ENCODE peak calls at places on chromosomes 16 and 17, in nine cellular contexts. N is upper lobe of left lung, F is PC-3, I is AG04449, T is DND-41, W is ascending aorta, E is GM06990, X is cardiac fibroblast, K is neural progenitor cell. Q is an unnamed sample.

GRCh38 chr17:69412336-69412735 is 2.2 kb upstream of the MAP2K6 start:
- DNase-seq in N (no peak), F (no peak), I (no peak), T (no peak), W (no peak), E (no peak), X (no peak), K (peak; percentile 80), Q (no peak)

GRCh38 chr16:67244387-67245188 is 2.7 kb downstream of the FHOD1 start:
- DNase-seq in N (no peak), F (peak; percentile 91), I (peak; percentile 58), T (peak; percentile 83), W (peak; percentile 66), E (peak; percentile 79), X (peak; percentile 98), K (no peak), Q (peak; percentile 93)

GRCh38 chr17:48307814-48308411 is 122.1 kb downstream of the SKAP1 start:
- DNase-seq in N (no peak), F (peak; percentile 84), I (peak; percentile 17), T (peak; percentile 54), W (no peak), E (no peak), X (peak; percentile 75), K (peak; percentile 74), Q (peak; percentile 84)

GRCh38 chr17:4998666-4999428 is 1.1 kb downstream of the KIF1C start:
- DNase-seq in N (peak; percentile 42), F (peak; percentile 2), I (no peak), T (no peak), W (no peak), E (no peak), X (no peak), K (peak; percentile 43), Q (peak; percentile 56)

GRCh38 chr17:64707077-64707591 is 45.0 kb upstream of the SMURF2 start:
- DNase-seq in N (no peak), F (peak; percentile 100), I (peak; percentile 96), T (no peak), W (peak; percentile 76), E (no peak), X (peak; percentile 100), K (no peak), Q (no peak)

GRCh38 chr17:75776399-75777242 is 8.0 kb upstream of the UNK start:
- DNase-seq in N (no peak), F (no peak), I (no peak), T (no peak), W (no peak), E (no peak), X (peak; percentile 42), K (no peak), Q (no peak)

GRCh38 chr17:64058547-64059115 is 38.2 kb upstream of the ICAM2 start:
- DNase-seq in N (no peak), F (peak; percentile 22), I (no peak), T (peak; percentile 10), W (no peak), E (no peak), X (no peak), K (no peak), Q (no peak)

GRCh38 chr17:10126554-10127493 is 71.6 kb downstream of the GAS7 start:
- DNase-seq in N (no peak), F (no peak), I (no peak), T (peak; percentile 62), W (no peak), E (no peak), X (peak; percentile 42), K (peak; percentile 19), Q (no peak)

GRCh38 chr16:80299416-80299815 is 241.4 kb upstream of the DYNLRB2 start:
- DNase-seq in N (no peak), F (no peak), I (no peak), T (no peak), W (no peak), E (no peak), X (no peak), K (no peak), Q (no peak)

GRCh38 chr17:83058478-83059167 is 20.8 kb upstream of the METRNL start:
- DNase-seq in N (peak; percentile 69), F (no peak), I (no peak), T (no peak), W (no peak), E (no peak), X (no peak), K (peak; percentile 1), Q (no peak)

GRCh38 chr16:82630688-82631087 is 3.9 kb downstream of the CDH13 start:
- DNase-seq in N (no peak), F (peak; percentile 35), I (no peak), T (no peak), W (no peak), E (no peak), X (peak; percentile 57), K (no peak), Q (no peak)

GRCh38 chr17:70072900-70073299 is 2.1 kb upstream of the KCNJ16 start:
- DNase-seq in N (no peak), F (no peak), I (no peak), T (no peak), W (no peak), E (no peak), X (no peak), K (no peak), Q (no peak)

GRCh38 chr16:85673529-85674417 is 15.0 kb downstream of the GINS2 start:
- DNase-seq in N (peak; percentile 75), F (no peak), I (no peak), T (no peak), W (no peak), E (no peak), X (peak; percentile 64), K (no peak), Q (no peak)

GRCh38 chr16:79037429-79038373 is 562.8 kb downstream of the MAF start:
- DNase-seq in N (no peak), F (no peak), I (no peak), T (no peak), W (no peak), E (no peak), X (no peak), K (no peak), Q (no peak)

GRCh38 chr17:2693561-2694380 is 17.8 kb downstream of the CLUH start:
- DNase-seq in N (peak; percentile 75), F (no peak), I (no peak), T (no peak), W (no peak), E (no peak), X (no peak), K (no peak), Q (no peak)

GRCh38 chr17:32513579-32513978 is 26.8 kb downstream of the CDK5R1 start:
- DNase-seq in N (no peak), F (no peak), I (no peak), T (no peak), W (no peak), E (no peak), X (no peak), K (no peak), Q (no peak)

GRCh38 chr17:29196784-29197515 is 16.8 kb upstream of the MYO18A start:
- DNase-seq in N (peak; percentile 57), F (no peak), I (no peak), T (no peak), W (no peak), E (no peak), X (no peak), K (no peak), Q (no peak)

GRCh38 chr17:29194669-29195068 is 14.5 kb upstream of the MYO18A start:
- DNase-seq in N (no peak), F (no peak), I (no peak), T (no peak), W (no peak), E (no peak), X (no peak), K (no peak), Q (no peak)

GRCh38 chr17:29193146-29193545 is 12.9 kb upstream of the MYO18A start:
- DNase-seq in N (no peak), F (no peak), I (no peak), T (no peak), W (no peak), E (no peak), X (no peak), K (no peak), Q (no peak)

GRCh38 chr17:29197516-29198272 is 17.5 kb upstream of the MYO18A start:
- DNase-seq in N (no peak), F (no peak), I (no peak), T (no peak), W (no peak), E (no peak), X (no peak), K (no peak), Q (peak; percentile 55)

GRCh38 chr17:29195465-29196081 is 15.4 kb upstream of the MYO18A start:
- DNase-seq in N (no peak), F (peak; percentile 25), I (no peak), T (no peak), W (no peak), E (peak; percentile 48), X (no peak), K (no peak), Q (peak; percentile 68)
- H3K4me3 ChIP-seq in N (no peak overlapping the region), F (no peak overlapping the region), I (no peak overlapping the region), T (no peak overlapping the region), W (no peak overlapping the region), E (no peak overlapping the region), X (no peak overlapping the region), K (no peak overlapping the region), Q (no peak overlapping the region)

DNA sequence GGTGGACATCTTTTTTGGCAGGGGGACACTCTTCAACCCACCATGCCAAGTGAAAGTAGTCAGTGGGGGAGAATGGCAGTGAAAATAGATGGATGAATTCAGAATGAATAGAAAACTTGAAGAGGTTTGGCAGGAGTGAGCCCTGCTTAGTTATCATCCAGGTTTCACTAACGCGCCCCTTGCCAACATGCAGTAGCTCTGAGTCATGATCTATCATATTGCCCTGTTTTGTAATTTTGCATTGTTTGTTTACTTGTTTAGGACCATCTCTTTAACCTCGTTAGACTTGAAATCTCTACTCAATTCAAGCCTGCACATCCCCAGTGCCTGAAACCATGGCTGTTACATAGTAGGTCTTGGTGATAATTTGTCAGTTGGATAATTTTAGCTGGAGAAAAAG is 116.7 kb downstream of the RBFOX1 start:
- DNase-seq in N (no peak), F (no peak), I (no peak), T (no peak), W (no peak), E (no peak), X (no peak), K (no peak), Q (no peak)
- TF ChIP-seq CTCF in N (no peak), F (no peak), I (no peak), T (no peak), W (no peak), E (no peak), X (no peak), K (no peak), Q (no peak)

DNA sequence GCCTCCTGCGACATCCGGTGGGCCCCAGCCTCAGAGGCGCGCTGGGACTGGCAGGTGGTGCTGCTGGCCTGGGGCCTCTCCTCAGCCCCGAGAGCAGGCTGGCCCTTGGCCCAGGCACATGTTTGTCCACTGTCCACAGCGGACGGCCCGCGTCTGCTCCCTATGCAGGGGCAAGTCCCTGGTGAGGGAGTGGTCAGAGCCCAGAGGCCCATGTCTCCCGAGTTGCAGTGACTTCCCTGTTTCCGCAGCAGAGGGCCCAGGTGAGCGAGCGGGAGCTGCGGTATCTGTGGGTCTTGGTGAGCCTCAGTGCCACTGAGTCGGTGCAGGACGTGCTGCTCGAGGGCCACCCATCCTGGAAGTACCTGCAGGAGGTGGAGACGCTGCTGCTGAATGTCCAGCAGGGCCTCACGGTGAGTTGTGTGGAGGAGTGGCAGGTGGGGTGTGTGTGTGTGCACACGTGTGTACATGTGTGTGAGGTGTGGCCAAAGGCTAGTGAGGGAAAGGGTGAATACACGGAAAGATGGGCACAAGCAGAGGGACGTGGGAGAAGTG is 10.4 kb downstream of the IL34 start:
- DNase-seq in N (peak; percentile 83), F (no peak), I (no peak), T (no peak), W (no peak), E (no peak), X (no peak), K (no peak), Q (no peak)
- H3K4me3 ChIP-seq in N (no peak overlapping the region), F (no peak overlapping the region), I (no peak overlapping the region), T (no peak overlapping the region), W (no peak overlapping the region), E (no peak overlapping the region), X (no peak overlapping the region), K (no peak overlapping the region), Q (no peak overlapping the region)

GRCh38 chr17:43755389-43755875 is 3.2 kb downstream of the SOST start:
- DNase-seq in N (peak; percentile 89), F (peak; percentile 29), I (no peak), T (no peak), W (no peak), E (no peak), X (peak; percentile 27), K (peak; percentile 64), Q (peak; percentile 16)
- TF ChIP-seq CTCF in N (peak; percentile 16), F (no peak), I (no peak), T (no peak), W (no peak), E (no peak), X (no peak), K (no peak), Q (no peak)

Q was measured in GM12865.